ENCODE peak calls at places on chromosomes 2 and 18, in eight cellular contexts. K, Y, E, C, G, J, V and P are unnamed samples.
A peak's percentile ranks its signal among the peaks of the same experiment; 100 is the strongest.

GRCh38 chr2:143705108-143705686 is 576.0 kb downstream of the ARHGAP15 start:
- DNase-seq in Y (no peak), K (no peak), J (no peak), C (peak; percentile 62), G (no peak), E (peak; percentile 30), V (no peak), P (no peak)

GRCh38 chr2:1649871-1650473 is 94.3 kb downstream of the PXDN start:
- DNase-seq in V (no peak), G (no peak), Y (no peak), E (no peak), K (no peak), C (no peak), J (no peak), P (no peak)

GRCh38 chr2:3323360-3324035 is 54.1 kb downstream of the EIPR1 start:
- DNase-seq in C (no peak), G (no peak), V (no peak), E (no peak), J (no peak), K (no peak), Y (no peak), P (no peak)

GRCh38 chr2:18129348-18129747 is 250.9 kb downstream of the KCNS3 start:
- DNase-seq in E (no peak), G (no peak), C (no peak), K (no peak), J (no peak), Y (no peak), V (no peak), P (no peak)

GRCh38 chr2:101781326-101781725 is 83.8 kb downstream of the MAP4K4 start:
- DNase-seq in Y (no peak), J (no peak), C (no peak), E (no peak), G (no peak), K (no peak), V (no peak), P (peak; percentile 62)

GRCh38 chr2:13996527-13996926 is 636.0 kb upstream of the LRATD1 start:
- DNase-seq in G (no peak), J (no peak), V (no peak), C (no peak), K (no peak), E (no peak), Y (no peak), P (no peak)

GRCh38 chr18:33916200-33916599 is 308.5 kb downstream of the NOL4 start:
- DNase-seq in Y (no peak), V (no peak), K (no peak), E (no peak), C (no peak), G (no peak), J (peak; percentile 21), P (no peak)

GRCh38 chr2:29114841-29115609 is at the start of gene CLIP4:
- DNase-seq in G (peak; percentile 61), C (peak; percentile 68), J (peak; percentile 72), Y (peak; percentile 43), E (peak; percentile 81), K (peak; percentile 61), V (peak; percentile 34), P (no peak)

GRCh38 chr18:32280911-32281310 is 91.1 kb downstream of the MEP1B start:
- DNase-seq in G (no peak), Y (no peak), C (no peak), V (no peak), J (no peak), K (no peak), E (no peak), P (no peak)

GRCh38 chr2:196167666-196168065 is 3.7 kb downstream of the STK17B start:
- DNase-seq in J (no peak), G (no peak), E (no peak), K (no peak), C (no peak), V (no peak), Y (no peak), P (no peak)

GRCh38 chr18:26230497-26230896 is 4.3 kb downstream of the TAF4B start:
- DNase-seq in G (no peak), J (no peak), Y (no peak), C (no peak), V (no peak), E (no peak), K (no peak), P (no peak)

GRCh38 chr2:45102579-45103117 is 93.4 kb upstream of the SIX2 start:
- DNase-seq in G (no peak), V (no peak), E (no peak), J (no peak), C (no peak), K (no peak), Y (no peak), P (no peak)

GRCh38 chr18:35122586-35123224 is 81.5 kb downstream of the MAPRE2 start:
- DNase-seq in V (no peak), E (no peak), Y (no peak), K (peak; percentile 6), C (no peak), G (no peak), J (peak; percentile 49), P (no peak)

GRCh38 chr2:134234535-134234934 is 19.3 kb upstream of the MGAT5 start:
- DNase-seq in V (peak; percentile 76), C (no peak), G (no peak), Y (no peak), K (no peak), E (no peak), J (peak; percentile 23), P (no peak)

GRCh38 chr18:77088977-77089795 is 43.4 kb downstream of the MBP start:
- DNase-seq in J (no peak), C (no peak), G (no peak), V (peak; percentile 57), E (no peak), K (no peak), Y (peak; percentile 77), P (no peak)

GRCh38 chr2:172428841-172429173 is 1.4 kb downstream of the ITGA6 start:
- DNase-seq in E (peak; percentile 17), G (no peak), Y (no peak), V (no peak), C (no peak), K (no peak), J (no peak), P (no peak)

GRCh38 chr2:125684256-125684655 is 971.7 kb upstream of the GYPC start:
- DNase-seq in K (no peak), V (no peak), J (no peak), E (no peak), Y (no peak), C (no peak), G (no peak), P (no peak)